ENCODE peak calls at places on chromosomes 7 and 10, in six cellular contexts. M, K, D, X, H and E are unnamed samples. For H3K36me3 and H3K4me1, the result is how much of the 10 kb centered on the place peaks cover.

GRCh38 chr10:7419998-7420397 is 9.2 kb upstream of the SFMBT2 start:
- DNase-seq in M (no peak), K (no peak), D (no peak), X (no peak), H (no peak), E (no peak)

GRCh38 chr10:24299587-24300258 is 90.8 kb downstream of the KIAA1217 start:
- DNase-seq in M (no peak), K (no peak), D (no peak), X (no peak), H (peak), E (no peak)

GRCh38 chr10:6020806-6021205 is 41.4 kb downstream of the IL2RA start:
- DNase-seq in M (no peak), K (no peak), D (no peak), X (no peak), H (no peak), E (no peak)

GRCh38 chr7:12930534-12930933 is 243.1 kb downstream of the ARL4A start:
- DNase-seq in M (no peak), K (no peak), D (no peak), X (no peak), H (no peak), E (no peak)

GRCh38 chr10:50622497-50623298 is 1.1 kb downstream of the SGMS1 start:
- DNase-seq in M (peak), K (peak), D (peak), X (peak), H (peak), E (no peak)

GRCh38 chr10:133383551-133383950 is 4.5 kb downstream of the PAOX start:
- DNase-seq in M (no peak), K (peak), D (no peak), X (no peak), H (no peak), E (no peak)

GRCh38 chr10:23038172-23038571 is 57.2 kb upstream of the MSRB2 start:
- DNase-seq in M (no peak), K (no peak), D (no peak), X (no peak), H (no peak), E (no peak)

GRCh38 chr7:47505317-47506007 is 76.4 kb downstream of the TNS3 start:
- DNase-seq in M (no peak), K (no peak), D (no peak), X (no peak), H (no peak), E (no peak)

GRCh38 chr10:87850742-87851205 is 12.6 kb downstream of the KLLN start:
- DNase-seq in M (peak), K (no peak), D (peak), X (peak), H (peak), E (peak)

GRCh38 chr7:36961097-36961496 is 236.8 kb upstream of the AOAH start:
- DNase-seq in M (no peak), K (no peak), D (no peak), X (no peak), H (no peak), E (no peak)

GRCh38 chr10:2990764-2991163 is 76.6 kb upstream of the PFKP start:
- DNase-seq in M (no peak), K (no peak), D (no peak), X (no peak), H (no peak), E (no peak)

GRCh38 chr10:1187151-1187854 is 131.1 kb downstream of the WDR37 start:
- DNase-seq in M (no peak), K (peak), D (peak), X (no peak), H (no peak), E (no peak)

GRCh38 chr7:22726849-22727792 is at the start of gene IL6:
- DNase-seq in M (peak), K (peak), D (peak), X (peak), H (peak), E (peak)

GRCh38 chr7:64869912-64870562 is 33.0 kb upstream of the ZNF273 start:
- DNase-seq in M (no peak), K (peak), D (peak), X (no peak), H (no peak), E (peak)

GRCh38 chr7:68576366-68576765 is 1021.9 kb upstream of the AUTS2 start:
- DNase-seq in M (no peak), K (no peak), D (no peak), X (no peak), H (no peak), E (no peak)

GRCh38 chr7:24786941-24787340 is 29.7 kb upstream of the GSDME start:
- DNase-seq in M (no peak), K (no peak), D (no peak), X (no peak), H (peak), E (no peak)
- H3K27ac ChIP-seq in M (no peak), K (no peak), D (no peak), X (no peak), H (peak), E (no peak)

GRCh38 chr10:69374242-69374641 is 42.5 kb downstream of the TACR2 start:
- DNase-seq in M (no peak), K (no peak), D (no peak), X (no peak), H (no peak), E (no peak)
- H3K36me3 ChIP-seq in M (half or more), K (under half), D (under half), X (under half), H (under half), E (half or more)

DNA sequence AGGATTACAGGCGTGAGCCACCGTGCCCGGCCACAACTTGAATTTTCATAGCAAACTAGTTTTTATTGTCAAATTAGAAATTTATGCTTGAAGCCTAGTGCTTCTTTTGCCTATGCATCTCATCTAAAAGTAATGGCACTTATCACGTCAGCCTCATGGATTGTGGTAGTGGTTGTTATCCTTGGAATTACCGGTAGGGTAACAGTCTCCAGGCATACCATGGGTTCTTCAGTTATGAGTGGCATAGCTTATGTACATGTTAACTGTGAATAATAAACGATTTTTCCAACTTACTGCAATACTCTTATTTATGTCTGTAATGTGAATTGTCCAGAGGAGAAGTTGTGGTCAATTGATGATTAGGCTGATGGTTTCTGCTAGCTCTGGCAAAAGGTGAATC is 63.1 kb downstream of the BMPR1A start:
- DNase-seq in M (no peak), K (no peak), D (no peak), X (no peak), H (no peak), E (no peak)
- H3K4me1 ChIP-seq in M (half or more), K (under half), D (half or more), X (under half), H (under half), E (under half)

DNA sequence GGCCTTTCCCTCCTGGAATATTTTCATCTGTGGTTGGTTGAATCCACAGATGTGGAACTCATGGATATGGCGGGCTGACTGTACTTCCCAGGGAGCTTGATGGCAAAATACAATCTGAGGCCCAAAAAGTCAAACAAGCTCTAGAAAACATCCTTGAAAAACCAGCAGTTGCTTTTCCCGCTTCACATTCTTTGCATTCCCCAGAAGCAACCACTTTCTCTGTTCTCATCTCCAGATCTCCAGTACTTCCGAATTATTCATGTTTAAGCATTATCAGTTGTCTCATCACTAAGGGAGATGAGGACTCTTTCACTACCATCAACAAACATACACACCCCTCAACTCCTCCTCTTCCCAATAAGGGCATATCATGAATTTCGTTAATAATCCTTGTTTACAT is 55.3 kb downstream of the KIF5B start:
- DNase-seq in M (peak), K (no peak), D (no peak), X (no peak), H (peak), E (no peak)
- H3K27ac ChIP-seq in M (peak), K (no peak), D (no peak), X (no peak), H (no peak), E (no peak)

DNA sequence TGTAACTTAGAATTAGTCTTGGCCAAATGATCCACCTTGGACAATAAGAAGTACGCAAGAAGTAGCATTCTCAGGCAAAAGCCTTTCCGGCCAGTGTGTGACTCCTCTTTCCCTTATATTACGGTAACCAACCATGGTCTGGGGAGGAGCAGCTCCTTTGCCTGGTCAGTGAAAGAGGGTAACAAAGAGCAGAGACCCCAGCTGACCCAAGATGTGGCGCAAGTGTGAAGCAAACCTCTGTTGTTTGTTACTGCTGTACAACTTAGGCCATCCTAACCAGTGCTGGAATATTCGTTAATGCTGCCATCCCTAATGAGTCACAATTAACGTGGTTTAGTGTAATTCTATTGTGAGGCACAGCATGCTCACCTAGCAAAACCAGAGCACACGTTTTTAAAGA is 44.0 kb downstream of the HIPK2 start:
- DNase-seq in M (no peak), K (no peak), D (no peak), X (no peak), H (no peak), E (no peak)
- H3K36me3 ChIP-seq in M (under half), K (under half), D (under half), X (under half), H (under half), E (under half)

GRCh38 chr10:122492955-122493597 is 31.7 kb downstream of the HTRA1 start:
- DNase-seq in M (no peak), K (no peak), D (peak), X (no peak), H (peak), E (no peak)
- H3K4me1 ChIP-seq in M (under half), K (under half), D (half or more), X (under half), H (half or more), E (under half)

GRCh38 chr7:149867762-149868637 is 5.8 kb upstream of the ATP6V0E2 start:
- DNase-seq in M (no peak), K (no peak), D (no peak), X (no peak), H (no peak), E (no peak)
- H3K27ac ChIP-seq in M (no peak), K (no peak), D (no peak), X (no peak), H (no peak), E (peak)

GRCh38 chr7:6691103-6691502 is 15.6 kb downstream of the ZNF12 start:
- DNase-seq in M (no peak), K (no peak), D (no peak), X (no peak), H (no peak), E (no peak)

GRCh38 chr7:6691609-6692106 is 15.1 kb downstream of the ZNF12 start:
- DNase-seq in M (peak), K (no peak), D (no peak), X (no peak), H (peak), E (no peak)
- H3K36me3 ChIP-seq in M (half or more), K (under half), D (half or more), X (half or more), H (half or more), E (half or more)